ENCODE peak calls at places on chromosomes 4 and X, in seven cellular contexts. E, U, Y, V, N, G and K are unnamed samples.

GRCh38 chrX:145716226-145716625 is 101.4 kb upstream of the SLITRK2 start:
- DNase-seq in E (no peak), U (no peak), Y (no peak), V (no peak), N (no peak), G (no peak), K (no peak)

GRCh38 chrX:130172127-130172834 is 519 bp downstream of the RAB33A start:
- DNase-seq in E (no peak), U (no peak), Y (no peak), V (no peak), N (no peak), G (peak; percentile 11), K (no peak)

GRCh38 chr4:121938282-121939092 is 13.4 kb downstream of the TRPC3 start:
- DNase-seq in E (no peak), U (no peak), Y (no peak), V (no peak), N (no peak), G (no peak), K (no peak)

GRCh38 chr4:86942185-86942666 is 7.4 kb downstream of the AFF1 start:
- DNase-seq in E (no peak), U (peak; percentile 27), Y (no peak), V (no peak), N (peak; percentile 46), G (no peak), K (no peak)

GRCh38 chr4:171101845-171102244 is 711.4 kb upstream of the GALNTL6 start:
- DNase-seq in E (no peak), U (no peak), Y (no peak), V (no peak), N (no peak), G (no peak), K (no peak)

GRCh38 chrX:38089173-38089982 is 83.0 kb downstream of the SYTL5 start:
- DNase-seq in E (no peak), U (no peak), Y (no peak), V (no peak), N (no peak), G (no peak), K (no peak)

GRCh38 chrX:155819525-155819924 is 61.6 kb upstream of the VAMP7 start:
- DNase-seq in E (no peak), U (no peak), Y (no peak), V (no peak), N (peak; percentile 0), G (no peak), K (no peak)

GRCh38 chr4:124708517-124709300 is 3.8 kb downstream of the ANKRD50 start:
- DNase-seq in E (no peak), U (no peak), Y (no peak), V (no peak), N (peak; percentile 33), G (no peak), K (no peak)

GRCh38 chr4:181958435-181958834 is 284.8 kb upstream of the TENM3 start:
- DNase-seq in E (no peak), U (no peak), Y (no peak), V (no peak), N (no peak), G (no peak), K (no peak)

GRCh38 chrX:49829016-49829415 is at the start of gene PAGE4:
- DNase-seq in E (no peak), U (no peak), Y (no peak), V (no peak), N (no peak), G (no peak), K (no peak)

GRCh38 chrX:110204986-110205385 is 112.9 kb downstream of the AMMECR1 start:
- DNase-seq in E (no peak), U (no peak), Y (no peak), V (no peak), N (peak; percentile 70), G (no peak), K (no peak)

GRCh38 chr4:108045687-108046024 is 56.0 kb downstream of the HADH start:
- DNase-seq in E (peak; percentile 18), U (no peak), Y (peak; percentile 41), V (no peak), N (peak; percentile 49), G (no peak), K (peak; percentile 34)

GRCh38 chr4:2484993-2485392 is 16.1 kb downstream of the RNF4 start:
- DNase-seq in E (peak; percentile 61), U (no peak), Y (peak; percentile 24), V (peak; percentile 83), N (no peak), G (peak; percentile 41), K (peak; percentile 79)

GRCh38 chr4:2482693-2483092 is 13.8 kb downstream of the RNF4 start:
- DNase-seq in E (peak; percentile 24), U (no peak), Y (peak; percentile 35), V (no peak), N (peak; percentile 48), G (no peak), K (peak; percentile 84)

GRCh38 chr4:2483237-2483636 is 14.3 kb downstream of the RNF4 start:
- DNase-seq in E (no peak), U (no peak), Y (no peak), V (no peak), N (no peak), G (no peak), K (no peak)

GRCh38 chr4:2482192-2482591 is 13.3 kb downstream of the RNF4 start:
- DNase-seq in E (no peak), U (no peak), Y (no peak), V (no peak), N (no peak), G (no peak), K (no peak)

GRCh38 chr4:2484169-2484568 is 15.3 kb downstream of the RNF4 start:
- DNase-seq in E (no peak), U (no peak), Y (no peak), V (no peak), N (no peak), G (no peak), K (no peak)
- H3K4me1 ChIP-seq in E (no peaks in the 10 kb centered on the region), U (peaks cover under 1% of the 10 kb centered on the region), Y (peaks cover 9% of the 10 kb centered on the region), V (peaks cover 17% of the 10 kb centered on the region), N (no peaks in the 10 kb centered on the region), G (peaks cover 30% of the 10 kb centered on the region), K (peaks cover 52% of the 10 kb centered on the region)

DNA sequence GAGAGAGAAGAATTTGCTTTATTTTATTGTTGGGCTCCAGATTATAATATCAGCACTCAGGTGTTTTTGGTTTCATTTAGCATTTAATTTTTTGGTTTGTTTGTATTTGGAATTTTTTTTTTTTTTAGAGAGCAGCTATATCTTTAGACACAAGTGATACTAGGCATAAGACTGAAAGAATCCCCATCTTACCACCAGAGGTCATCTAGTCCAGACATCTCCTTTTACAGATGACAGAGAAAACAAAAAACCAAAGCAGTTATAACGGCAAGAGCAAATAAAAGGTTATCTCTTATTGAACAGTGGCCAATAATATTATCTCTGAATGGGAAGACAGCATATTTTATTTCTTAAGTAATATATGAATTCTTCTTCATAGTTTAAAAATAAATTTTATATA is 22.8 kb downstream of the USP38 start:
- DNase-seq in E (no peak), U (no peak), Y (no peak), V (no peak), N (peak; percentile 45), G (no peak), K (no peak)
- TF ChIP-seq CTCF in E (peak; percentile 44), U (peak; percentile 22), Y (peak; percentile 49), V (peak; percentile 38), N (peak; percentile 39), G (peak; percentile 38), K (peak; percentile 45)

GRCh38 chr4:6928067-6928466 is 18.4 kb downstream of the TBC1D14 start:
- DNase-seq in E (no peak), U (no peak), Y (no peak), V (no peak), N (no peak), G (no peak), K (no peak)
- H3K4me1 ChIP-seq in E (no peaks in the 10 kb centered on the region), U (no peaks in the 10 kb centered on the region), Y (peaks cover 7% of the 10 kb centered on the region), V (no peaks in the 10 kb centered on the region), N (peaks cover 2% of the 10 kb centered on the region), G (peaks cover 18% of the 10 kb centered on the region), K (peaks cover 50% of the 10 kb centered on the region)

GRCh38 chrX:115018040-115018647 is 728 bp upstream of the IL13RA2 start:
- DNase-seq in E (no peak), U (no peak), Y (no peak), V (no peak), N (peak; percentile 11), G (peak; percentile 47), K (no peak)
- TF ChIP-seq CTCF in E (no peak), U (peak; percentile 26), Y (no peak), V (no peak), N (peak; percentile 6), G (peak; percentile 63), K (peak; percentile 36)

GRCh38 chr4:103449285-103449684 is 251.1 kb upstream of the CENPE start:
- DNase-seq in E (no peak), U (no peak), Y (no peak), V (no peak), N (no peak), G (no peak), K (no peak)
- H3K4me1 ChIP-seq in E (no peaks in the 10 kb centered on the region), U (no peaks in the 10 kb centered on the region), Y (no peaks in the 10 kb centered on the region), V (no peaks in the 10 kb centered on the region), N (no peaks in the 10 kb centered on the region), G (no peaks in the 10 kb centered on the region), K (peaks cover 10% of the 10 kb centered on the region)

GRCh38 chrX:17919896-17920446 is 58.9 kb upstream of the RAI2 start:
- DNase-seq in E (no peak), U (no peak), Y (no peak), V (no peak), N (no peak), G (no peak), K (no peak)
- TF ChIP-seq CTCF in E (no peak), U (no peak), Y (no peak), V (no peak), N (no peak), G (no peak), K (no peak)

GRCh38 chrX:40261955-40262596 is 164.3 kb upstream of the BCOR start:
- DNase-seq in E (no peak), U (no peak), Y (no peak), V (no peak), N (peak; percentile 69), G (no peak), K (peak; percentile 60)

GRCh38 chrX:40258909-40259308 is 161.2 kb upstream of the BCOR start:
- DNase-seq in E (no peak), U (no peak), Y (no peak), V (no peak), N (no peak), G (no peak), K (no peak)

GRCh38 chrX:40260123-40260751 is 162.5 kb upstream of the BCOR start:
- DNase-seq in E (no peak), U (no peak), Y (no peak), V (no peak), N (no peak), G (no peak), K (no peak)

GRCh38 chrX:40266490-40267333 is 169.0 kb upstream of the BCOR start:
- DNase-seq in E (peak; percentile 29), U (peak; percentile 73), Y (peak; percentile 75), V (peak; percentile 80), N (peak; percentile 63), G (peak; percentile 88), K (peak; percentile 65)

GRCh38 chrX:40262641-40263560 is 165.1 kb upstream of the BCOR start:
- DNase-seq in E (no peak), U (no peak), Y (peak; percentile 39), V (no peak), N (peak; percentile 60), G (no peak), K (no peak)
- H3K4me1 ChIP-seq in E (no peaks in the 10 kb centered on the region), U (peaks cover 16% of the 10 kb centered on the region), Y (no peaks in the 10 kb centered on the region), V (peaks cover 3% of the 10 kb centered on the region), N (peaks cover 14% of the 10 kb centered on the region), G (peaks cover 14% of the 10 kb centered on the region), K (no peaks in the 10 kb centered on the region)